ENCODE peak calls at places on chromosome 15, in eight cellular contexts. H is GM12864, D is foreskin fibroblast, M is cardiac fibroblast, F is astrocyte of the spinal cord, T is mucosa of descending colon, U is upper lobe of left lung, O is epithelial cell of proximal tubule. K is an unnamed sample.
A peak's percentile ranks its signal among the peaks of the same experiment; 100 is the strongest.

GRCh38 chr15:35958021-35958420 is 412.1 kb upstream of the DPH6 start:
- DNase-seq in H (no peak), D (peak; percentile 38), M (peak; percentile 26), F (peak; percentile 43), T (no peak), U (no peak), O (no peak), K (no peak)

GRCh38 chr15:60021589-60022378 is 17.7 kb downstream of the FOXB1 start:
- DNase-seq in H (no peak), D (no peak), M (no peak), F (no peak), T (no peak), U (no peak), O (no peak), K (no peak)

GRCh38 chr15:70412717-70413266 is 315.1 kb upstream of the TLE3 start:
- DNase-seq in H (no peak), D (no peak), M (no peak), F (no peak), T (no peak), U (no peak), O (no peak), K (no peak)

GRCh38 chr15:48170981-48171380 is 7.1 kb downstream of the MYEF2 start:
- DNase-seq in H (no peak), D (no peak), M (no peak), F (no peak), T (no peak), U (no peak), O (no peak), K (no peak)

GRCh38 chr15:88663216-88663615 is 24.4 kb downstream of the ISG20 start:
- DNase-seq in H (no peak), D (peak; percentile 39), M (peak; percentile 42), F (no peak), T (no peak), U (no peak), O (no peak), K (no peak)

GRCh38 chr15:92819312-92820232 is 80.6 kb upstream of the CHD2 start:
- DNase-seq in H (no peak), D (no peak), M (no peak), F (peak; percentile 32), T (peak; percentile 25), U (no peak), O (no peak), K (no peak)

GRCh38 chr15:63079938-63080626 is 37.5 kb downstream of the TPM1 start:
- DNase-seq in H (no peak), D (peak; percentile 63), M (no peak), F (peak; percentile 37), T (no peak), U (no peak), O (no peak), K (no peak)

GRCh38 chr15:55786341-55786740 is 43.4 kb upstream of the PRTG start:
- DNase-seq in H (no peak), D (no peak), M (no peak), F (no peak), T (no peak), U (no peak), O (no peak), K (no peak)

GRCh38 chr15:84857418-84858004 is 27.0 kb upstream of the SLC28A1 start:
- DNase-seq in H (no peak), D (no peak), M (no peak), F (no peak), T (no peak), U (peak; percentile 48), O (no peak), K (no peak)

GRCh38 chr15:53675832-53676231 is 83.6 kb downstream of the WDR72 start:
- DNase-seq in H (no peak), D (no peak), M (no peak), F (no peak), T (no peak), U (no peak), O (no peak), K (no peak)

GRCh38 chr15:89630974-89631901 is 24.0 kb downstream of the KIF7 start:
- DNase-seq in H (no peak), D (no peak), M (no peak), F (no peak), T (no peak), U (no peak), O (no peak), K (peak; percentile 21)

GRCh38 chr15:25682349-25682748 is 180.8 kb downstream of the ATP10A start:
- DNase-seq in H (no peak), D (no peak), M (no peak), F (no peak), T (no peak), U (no peak), O (no peak), K (no peak)

GRCh38 chr15:68335251-68335650 is 57.7 kb downstream of the FEM1B start:
- DNase-seq in H (no peak), D (no peak), M (peak; percentile 38), F (no peak), T (no peak), U (no peak), O (peak; percentile 45), K (no peak)

GRCh38 chr15:50484781-50485180 is 60.6 kb downstream of the USP8 start:
- DNase-seq in H (peak; percentile 34), D (no peak), M (no peak), F (no peak), T (no peak), U (no peak), O (no peak), K (no peak)

GRCh38 chr15:77282333-77282732 is 137.6 kb downstream of the PEAK1 start:
- DNase-seq in H (no peak), D (peak; percentile 85), M (peak; percentile 71), F (peak; percentile 35), T (no peak), U (no peak), O (no peak), K (no peak)

GRCh38 chr15:82808634-82809041 is 790 bp upstream of the WHAMM start:
- DNase-seq in H (no peak), D (no peak), M (no peak), F (no peak), T (no peak), U (no peak), O (no peak), K (no peak)

GRCh38 chr15:82809308-82810060 is at the start of gene WHAMM:
- DNase-seq in H (peak; percentile 93), D (peak; percentile 99), M (peak; percentile 99), F (peak; percentile 98), T (peak; percentile 99), U (peak; percentile 95), O (peak; percentile 92), K (peak; percentile 91)

GRCh38 chr15:82810863-82811421 is 1.5 kb downstream of the WHAMM start:
- DNase-seq in H (no peak), D (no peak), M (peak; percentile 15), F (no peak), T (no peak), U (no peak), O (no peak), K (no peak)

GRCh38 chr15:82807920-82808633 is 1.4 kb upstream of the WHAMM start:
- DNase-seq in H (no peak), D (no peak), M (no peak), F (no peak), T (no peak), U (no peak), O (no peak), K (no peak)

DNA sequence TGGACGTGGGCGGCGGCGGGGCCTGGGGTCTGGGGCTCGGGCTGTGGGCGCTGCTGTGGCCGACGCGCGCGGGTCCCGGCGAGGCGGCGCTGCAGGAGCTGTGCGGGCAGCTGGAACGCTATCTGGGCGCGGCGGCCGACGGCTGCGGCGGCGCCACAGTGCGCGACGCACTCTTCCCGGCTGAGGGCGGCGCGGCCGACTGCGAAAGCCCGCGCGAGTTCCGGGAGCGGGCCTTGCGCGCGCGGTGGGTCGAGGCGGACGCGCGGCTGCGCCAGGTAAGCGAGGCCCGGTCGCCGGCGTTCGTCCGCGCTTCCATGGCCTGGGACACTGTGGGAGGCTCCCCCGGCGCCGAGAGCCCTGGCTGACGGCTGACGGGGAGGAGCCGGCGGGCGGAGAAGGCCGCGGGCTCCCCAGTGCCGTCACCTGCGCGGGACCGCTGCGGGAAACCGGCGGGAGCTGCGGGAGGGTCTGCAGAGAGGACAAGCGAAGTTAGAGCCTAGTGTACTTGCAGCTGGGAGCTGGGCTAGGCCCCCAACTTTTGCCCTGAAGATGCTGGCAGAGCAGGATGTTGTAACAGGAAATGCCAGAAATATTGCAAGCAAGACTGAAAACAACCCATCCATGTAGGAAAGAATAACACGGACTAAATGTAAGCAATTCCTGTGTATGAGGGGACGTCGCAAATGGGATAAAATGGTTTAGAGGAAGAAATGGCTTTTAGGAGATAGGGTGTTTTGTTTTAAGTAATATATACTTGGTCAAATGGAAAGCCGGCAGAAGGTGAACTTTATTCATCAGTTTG is 834 bp downstream of the WHAMM start:
- DNase-seq in H (no peak), D (peak; percentile 66), M (peak; percentile 79), F (peak; percentile 49), T (peak; percentile 65), U (peak; percentile 92), O (no peak), K (no peak)
- TF ChIP-seq CTCF in H (no peak), D (no peak), M (no peak), F (no peak), T (no peak), U (no peak), O (no peak), K (no peak)

DNA sequence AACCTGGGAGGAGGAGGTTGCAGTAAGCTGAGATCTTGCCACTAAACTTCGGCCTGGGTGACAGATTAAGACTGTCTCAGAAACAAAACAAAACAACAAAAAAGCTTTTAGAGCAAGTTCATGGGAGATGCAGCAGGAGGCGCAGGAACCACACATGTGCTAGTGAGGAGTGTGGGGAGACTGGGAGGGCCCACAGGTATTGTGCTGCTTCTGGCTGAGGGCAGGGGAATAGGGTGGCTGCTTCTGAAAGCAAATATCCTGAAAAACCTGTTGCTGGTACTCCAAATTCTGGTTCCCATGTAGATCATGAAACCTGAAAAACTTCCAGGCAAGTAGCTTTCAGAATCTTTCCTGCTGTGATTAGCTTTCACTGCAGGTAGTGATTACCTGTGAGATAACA is 22.1 kb downstream of the TYRO3 start:
- DNase-seq in H (no peak), D (peak; percentile 31), M (no peak), F (no peak), T (no peak), U (no peak), O (no peak), K (peak; percentile 34)
- TF ChIP-seq CTCF in H (peak; percentile 53), D (peak; percentile 22), M (peak; percentile 9), F (peak; percentile 33), T (no peak), U (no peak), O (peak; percentile 54), K (peak; percentile 6)

DNA sequence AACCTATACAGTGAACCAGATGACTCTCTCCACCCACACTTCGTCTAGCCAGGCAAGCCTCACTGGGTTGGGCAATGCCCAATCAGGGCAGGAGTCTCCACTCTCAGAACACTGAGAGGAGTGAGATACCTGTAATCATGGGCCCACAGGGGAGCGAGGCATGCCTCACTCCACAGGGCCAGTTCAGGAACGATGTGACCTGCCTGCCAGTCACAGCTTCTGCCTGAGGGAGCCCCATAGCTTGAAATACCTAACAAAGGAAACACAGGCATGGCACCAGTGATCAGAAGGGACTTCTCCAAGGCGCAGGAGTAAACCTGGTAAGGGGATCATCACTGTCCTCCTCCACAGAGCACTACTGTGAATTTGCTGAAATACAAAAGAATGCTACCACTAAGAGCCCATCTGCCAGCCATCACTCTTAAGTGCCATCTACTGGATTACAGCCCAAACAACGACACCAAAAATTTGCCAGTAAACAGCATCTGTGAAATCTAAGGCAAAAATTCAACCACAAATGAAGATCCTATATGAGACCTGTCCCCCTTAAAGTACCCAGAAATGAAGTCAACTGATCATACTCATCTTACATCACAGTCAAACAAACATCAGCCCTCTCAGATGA is 689.9 kb upstream of the SEMA6D start:
- DNase-seq in H (no peak), D (no peak), M (no peak), F (no peak), T (no peak), U (no peak), O (no peak), K (no peak)
- TF ChIP-seq CTCF in H (no peak), D (no peak), M (no peak), F (no peak), T (no peak), U (no peak), O (peak; percentile 12), K (no peak)

GRCh38 chr15:28913171-28913765 is 27.5 kb downstream of the APBA2 start:
- DNase-seq in H (no peak), D (no peak), M (no peak), F (no peak), T (no peak), U (no peak), O (no peak), K (no peak)
- TF ChIP-seq CTCF in H (no peak), D (no peak), M (peak; percentile 15), F (peak; percentile 21), T (no peak), U (no peak), O (peak; percentile 43), K (no peak)

K was measured in GM13976.